ENCODE peak calls at places on chromosomes 16 and 17, in ten cellular contexts. C is cardiac fibroblast; T is GM04504; G is HepG2; Q is CD8-positive, alpha-beta memory T cell; U is iris pigment epithelial cell; W is caudate nucleus; Z is dermis microvascular lymphatic vessel endothelial cell; F is astrocyte of the hippocampus; X is fibroblast of pulmonary artery. K is an unnamed sample.

GRCh38 chr17:30340957-30341356 is 7.1 kb upstream of the TMIGD1 start:
- DNase-seq in X (peak), T (no peak), U (no peak), Q (no peak), F (peak), W (no peak), C (peak), G (no peak), Z (peak), K (no peak)

GRCh38 chr17:2802574-2802973 is 6.3 kb downstream of the RAP1GAP2 start:
- DNase-seq in Q (no peak), U (no peak), Z (no peak), F (no peak), T (no peak), G (no peak), W (no peak), X (no peak), C (no peak), K (no peak)

GRCh38 chr16:48041861-48042435 is 113.8 kb downstream of the ABCC12 start:
- DNase-seq in W (no peak), G (peak), C (no peak), Z (no peak), T (no peak), X (no peak), U (no peak), F (peak), Q (no peak), K (no peak)

GRCh38 chr17:52170963-52171572 is 12.6 kb upstream of the CA10 start:
- DNase-seq in T (no peak), C (peak), Z (no peak), Q (no peak), U (peak), F (peak), W (no peak), G (peak), X (peak), K (peak)

GRCh38 chr17:8392274-8392673 is 5.4 kb downstream of the RNF222 start:
- DNase-seq in W (no peak), X (no peak), U (no peak), C (no peak), G (no peak), F (no peak), T (no peak), Q (no peak), Z (no peak), K (no peak)

GRCh38 chr16:57084257-57084770 is 8.1 kb upstream of the CPNE2 start:
- DNase-seq in G (peak), W (peak), Z (peak), U (peak), X (peak), Q (peak), F (peak), C (peak), T (no peak), K (peak)

GRCh38 chr17:43868236-43868994 is 21.4 kb downstream of the CD300LG start:
- DNase-seq in U (no peak), G (no peak), Z (no peak), F (no peak), T (no peak), C (no peak), Q (no peak), X (no peak), W (no peak), K (no peak)

GRCh38 chr16:4290236-4290830 is 17.5 kb upstream of the TFAP4 start:
- DNase-seq in U (peak), W (no peak), T (peak), Q (no peak), C (peak), X (peak), G (peak), Z (no peak), F (peak), K (no peak)

GRCh38 chr16:30539000-30539964 is 4.6 kb upstream of the ZNF747 start:
- DNase-seq in X (no peak), C (no peak), F (no peak), Q (no peak), T (no peak), W (no peak), G (no peak), U (no peak), Z (no peak), K (no peak)

GRCh38 chr16:19840524-19841110 is 44.0 kb downstream of the GPRC5B start:
- DNase-seq in C (no peak), Q (no peak), Z (no peak), T (no peak), F (no peak), G (no peak), X (no peak), W (no peak), U (no peak), K (no peak)

GRCh38 chr16:27346818-27347217 is 33.0 kb downstream of the IL4R start:
- DNase-seq in T (no peak), Q (no peak), X (no peak), C (no peak), G (no peak), W (no peak), F (no peak), Z (no peak), U (no peak), K (peak)

GRCh38 chr17:50766222-50767023 is 895 bp downstream of the ANKRD40CL start:
- DNase-seq in Q (no peak), U (no peak), W (no peak), F (no peak), Z (no peak), C (no peak), X (no peak), G (peak), T (no peak), K (no peak)

GRCh38 chr16:67538666-67539101 is 10.1 kb downstream of the RIPOR1 start:
- DNase-seq in U (no peak), Z (peak), X (peak), W (no peak), T (no peak), F (peak), C (no peak), G (no peak), Q (no peak), K (no peak)

GRCh38 chr16:53506254-53506653 is 3.2 kb upstream of the AKTIP start:
- DNase-seq in X (no peak), C (no peak), Q (no peak), U (no peak), G (no peak), F (no peak), T (no peak), Z (no peak), W (no peak), K (no peak)

GRCh38 chr17:77257169-77257568 is 116.4 kb downstream of the SEC14L1 start:
- DNase-seq in X (no peak), Q (no peak), T (no peak), F (no peak), C (no peak), W (no peak), Z (no peak), U (no peak), G (no peak), K (no peak)

GRCh38 chr17:68695659-68696058 is 94.5 kb upstream of the FAM20A start:
- DNase-seq in X (no peak), Z (no peak), Q (no peak), C (no peak), F (no peak), G (no peak), T (no peak), W (no peak), U (no peak), K (no peak)

GRCh38 chr16:65532218-65532617 is 410.4 kb upstream of the CDH11 start:
- DNase-seq in Z (no peak), X (no peak), F (no peak), U (no peak), C (no peak), T (no peak), Q (no peak), G (no peak), W (no peak), K (no peak)

GRCh38 chr17:51298508-51299371 is 38.4 kb downstream of the UTP18 start:
- DNase-seq in C (peak), G (peak), F (peak), T (no peak), Z (peak), U (peak), Q (no peak), W (no peak), X (peak), K (peak)

GRCh38 chr16:87854053-87854906 is 15.0 kb downstream of the SLC7A5 start:
- DNase-seq in Q (peak), U (no peak), W (no peak), G (peak), T (no peak), C (peak), F (no peak), X (no peak), Z (no peak), K (no peak)

K was measured in Kasumi-1.